ENCODE peak calls at places on chromosome 9, in nine cellular contexts. A, I, X, K, U, R, W, G and F are unnamed samples.

GRCh38 chr9:78358329-78359051 is 61.6 kb downstream of the PSAT1 start:
- DNase-seq in A (no peak), I (no peak), X (no peak), K (peak), U (no peak), R (no peak), W (no peak), G (no peak), F (no peak)

GRCh38 chr9:28821240-28821639 is 1248.0 kb upstream of the C9orf72 start:
- DNase-seq in A (no peak), I (no peak), X (no peak), K (no peak), U (no peak), R (no peak), W (no peak), G (no peak), F (no peak)

GRCh38 chr9:35659340-35659739 is 1.2 kb downstream of the CCDC107 start:
- DNase-seq in A (peak), I (no peak), X (no peak), K (peak), U (no peak), R (no peak), W (no peak), G (no peak), F (no peak)

GRCh38 chr9:93052791-93053540 is 5.5 kb upstream of the SUSD3 start:
- DNase-seq in A (no peak), I (no peak), X (no peak), K (no peak), U (no peak), R (no peak), W (peak), G (peak), F (peak)

GRCh38 chr9:107487521-107488399 is 1.8 kb downstream of the KLF4 start:
- DNase-seq in A (peak), I (peak), X (no peak), K (no peak), U (peak), R (peak), W (peak), G (peak), F (no peak)

GRCh38 chr9:78678901-78679300 is 382.0 kb downstream of the PSAT1 start:
- DNase-seq in A (no peak), I (no peak), X (no peak), K (no peak), U (no peak), R (no peak), W (no peak), G (no peak), F (no peak)

GRCh38 chr9:100449420-100449819 is 22.5 kb downstream of the MSANTD3 start:
- DNase-seq in A (no peak), I (no peak), X (no peak), K (no peak), U (no peak), R (no peak), W (no peak), G (no peak), F (no peak)

GRCh38 chr9:86099695-86100364 is 472 bp upstream of the GOLM1 start:
- DNase-seq in A (peak), I (peak), X (peak), K (peak), U (peak), R (no peak), W (peak), G (peak), F (no peak)

GRCh38 chr9:32423371-32423770 is 38.9 kb downstream of the ACO1 start:
- DNase-seq in A (peak), I (peak), X (no peak), K (no peak), U (no peak), R (no peak), W (no peak), G (no peak), F (no peak)

GRCh38 chr9:109972026-109973005 is 192.3 kb downstream of the PALM2AKAP2 start:
- DNase-seq in A (no peak), I (no peak), X (no peak), K (no peak), U (no peak), R (no peak), W (peak), G (no peak), F (no peak)

GRCh38 chr9:130986311-130986940 is 22.5 kb upstream of the LAMC3 start:
- DNase-seq in A (no peak), I (no peak), X (no peak), K (no peak), U (no peak), R (no peak), W (no peak), G (peak), F (no peak)

GRCh38 chr9:134217431-134218210 is 53.3 kb upstream of the RNU6ATAC start:
- DNase-seq in A (no peak), I (no peak), X (peak), K (no peak), U (no peak), R (no peak), W (peak), G (no peak), F (no peak)

GRCh38 chr9:131709741-131710499 is 30.0 kb downstream of the RAPGEF1 start:
- DNase-seq in A (peak), I (peak), X (no peak), K (peak), U (no peak), R (no peak), W (no peak), G (no peak), F (no peak)

GRCh38 chr9:137445275-137445807 is 4.2 kb upstream of the ENTPD8 start:
- DNase-seq in A (peak), I (peak), X (peak), K (peak), U (peak), R (no peak), W (peak), G (peak), F (peak)

GRCh38 chr9:109537288-109537687 is 39.2 kb upstream of the PTPN3 start:
- DNase-seq in A (no peak), I (no peak), X (no peak), K (peak), U (no peak), R (no peak), W (no peak), G (no peak), F (no peak)

DNA sequence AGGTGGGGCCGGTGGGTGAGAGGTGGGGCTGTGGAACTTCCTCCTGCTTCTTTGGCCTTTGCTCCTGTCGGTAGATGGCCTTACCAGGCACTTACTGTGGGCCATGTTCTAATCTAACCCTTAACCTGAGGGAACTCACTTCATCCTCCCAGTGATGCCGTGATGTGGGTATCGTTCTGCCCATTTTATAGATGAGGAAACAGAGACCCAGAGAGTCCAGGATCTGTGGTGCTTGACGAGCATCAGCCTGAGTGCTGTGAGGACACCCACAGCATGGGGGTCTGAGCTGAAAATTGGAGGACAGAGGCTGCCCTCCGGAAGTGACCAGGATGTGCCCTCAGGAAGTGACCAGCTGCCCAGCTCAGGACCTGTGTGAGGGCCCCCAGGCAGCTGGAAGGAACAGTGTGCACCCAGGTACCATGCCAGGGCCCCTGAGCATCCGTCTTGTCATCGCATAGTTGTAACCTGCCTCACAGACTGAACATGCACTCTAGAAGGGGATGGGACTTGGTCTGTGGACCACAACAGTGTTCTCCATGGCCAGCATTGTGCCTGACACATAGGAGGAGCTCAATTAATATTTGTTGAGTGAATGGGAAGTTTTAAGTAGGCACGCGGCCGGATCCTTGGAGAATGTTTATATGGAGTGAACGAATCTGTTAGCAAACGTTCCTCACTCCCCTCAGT is 8.5 kb downstream of the NEK6 start:
- DNase-seq in A (peak), I (peak), X (no peak), K (no peak), U (no peak), R (no peak), W (no peak), G (no peak), F (no peak)
- H3K9ac ChIP-seq in A (no peak), I (peak), X (no peak), K (no peak), U (no peak), R (no peak), W (no peak), G (no peak), F (no peak)

GRCh38 chr9:3180696-3181048 is 336.8 kb upstream of the PUM3 start:
- DNase-seq in A (no peak), I (no peak), X (no peak), K (no peak), U (no peak), R (no peak), W (no peak), G (no peak), F (no peak)
- H3K4me2 ChIP-seq in A (no peak), I (no peak), X (no peak), K (peak), U (no peak), R (peak), W (no peak), G (peak), F (no peak)

GRCh38 chr9:21560281-21560745 is 78.2 kb upstream of the IFNE start:
- DNase-seq in A (no peak), I (no peak), X (no peak), K (no peak), U (no peak), R (no peak), W (no peak), G (no peak), F (no peak)

GRCh38 chr9:21559402-21560280 is 77.5 kb upstream of the IFNE start:
- DNase-seq in A (peak), I (peak), X (no peak), K (peak), U (peak), R (no peak), W (peak), G (peak), F (no peak)

GRCh38 chr9:21558079-21558478 is 76.0 kb upstream of the IFNE start:
- DNase-seq in A (no peak), I (peak), X (no peak), K (no peak), U (no peak), R (no peak), W (no peak), G (no peak), F (no peak)

GRCh38 chr9:21557428-21557768 is 75.3 kb upstream of the IFNE start:
- DNase-seq in A (no peak), I (peak), X (no peak), K (no peak), U (no peak), R (no peak), W (no peak), G (no peak), F (no peak)

DNA sequence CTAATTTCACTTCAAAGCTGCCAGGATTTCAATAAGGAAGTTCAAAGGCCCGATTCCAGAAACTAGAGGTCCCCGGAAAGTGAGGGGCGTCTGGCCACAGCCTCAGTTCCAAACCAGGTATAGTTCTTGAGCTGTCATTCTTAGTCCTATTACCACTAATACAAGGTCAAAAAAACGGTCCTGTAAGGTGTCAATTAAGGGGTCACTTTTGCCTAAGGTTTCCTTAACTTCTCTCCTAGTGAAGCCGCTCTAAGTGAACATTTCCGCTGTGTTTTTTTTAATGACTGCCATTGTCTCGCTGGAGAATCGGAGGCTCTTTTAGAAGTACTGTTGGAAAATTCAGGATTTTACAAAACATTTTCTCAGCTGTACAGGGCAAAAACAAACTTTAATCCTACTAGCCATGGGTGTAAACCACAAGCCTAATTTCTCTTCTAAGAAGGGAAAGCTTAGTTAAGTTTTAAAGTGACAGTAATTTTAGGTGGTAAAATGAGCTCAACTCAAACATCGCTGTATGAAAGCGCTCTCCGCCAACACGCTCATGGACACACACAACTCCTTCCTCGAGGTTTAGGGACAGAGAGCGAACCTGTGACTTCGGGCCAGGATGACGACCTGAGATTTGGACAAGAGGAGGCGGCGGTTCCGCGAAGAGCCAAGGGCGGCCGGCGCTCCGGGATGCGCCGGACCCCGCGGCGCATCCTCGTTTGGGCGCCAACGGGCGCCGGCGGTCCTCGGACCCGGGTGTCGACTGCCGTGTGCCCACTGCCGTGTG is 76.7 kb upstream of the IFNE start:
- DNase-seq in A (peak), I (peak), X (no peak), K (peak), U (peak), R (no peak), W (peak), G (no peak), F (no peak)
- H3K9ac ChIP-seq in A (peak), I (peak), X (peak), K (peak), U (no peak), R (peak), W (peak), G (peak), F (no peak)

GRCh38 chr9:124381073-124381945 is 33.9 kb downstream of the PSMB7 start:
- DNase-seq in A (peak), I (peak), X (no peak), K (peak), U (no peak), R (no peak), W (no peak), G (no peak), F (no peak)
- H3K4me2 ChIP-seq in A (no peak), I (peak), X (no peak), K (no peak), U (no peak), R (no peak), W (no peak), G (no peak), F (no peak)

GRCh38 chr9:14033067-14033466 is 280.9 kb downstream of the NFIB start:
- DNase-seq in A (no peak), I (no peak), X (no peak), K (no peak), U (no peak), R (no peak), W (no peak), G (no peak), F (no peak)

GRCh38 chr9:14030350-14030823 is 283.6 kb downstream of the NFIB start:
- DNase-seq in A (peak), I (peak), X (no peak), K (no peak), U (no peak), R (no peak), W (no peak), G (no peak), F (no peak)

GRCh38 chr9:14029811-14030210 is 284.1 kb downstream of the NFIB start:
- DNase-seq in A (no peak), I (peak), X (no peak), K (no peak), U (no peak), R (no peak), W (no peak), G (no peak), F (no peak)

GRCh38 chr9:14031761-14032279 is 282.1 kb downstream of the NFIB start:
- DNase-seq in A (peak), I (peak), X (no peak), K (no peak), U (no peak), R (no peak), W (no peak), G (no peak), F (no peak)

GRCh38 chr9:14031015-14031414 is 282.9 kb downstream of the NFIB start:
- DNase-seq in A (peak), I (peak), X (no peak), K (no peak), U (peak), R (no peak), W (peak), G (peak), F (no peak)
- H3K9ac ChIP-seq in A (no peak), I (peak), X (no peak), K (no peak), U (no peak), R (no peak), W (no peak), G (no peak), F (no peak)